ENCODE peak calls at places on chromosome X, in ten cellular contexts. G is CD4-positive, alpha-beta T cell; J is cardiac muscle cell; V is H9; E is H1; D is SK-N-SH; L is CD8-positive, alpha-beta T cell; Y is heart left ventricle; O is kidney; X is uterus. A is an unnamed sample.

GRCh38 chrX:1465261-1466231 is 12.8 kb upstream of the ASMTL start:
- DNase-seq in G (no peak), J (no peak), V (peak; percentile 28), E (no peak), D (no peak), L (no peak), Y (peak; percentile 14), O (peak; percentile 66), X (no peak), A (no peak)

GRCh38 chrX:83008415-83008814 is 499.7 kb upstream of the POU3F4 start:
- DNase-seq in G (no peak), J (no peak), V (no peak), E (no peak), D (no peak), L (no peak), Y (no peak), O (no peak), X (no peak), A (no peak)

GRCh38 chrX:21176927-21177571 is 197.2 kb upstream of the CNKSR2 start:
- DNase-seq in G (no peak), J (no peak), V (no peak), E (no peak), D (no peak), L (no peak), Y (no peak), O (no peak), X (no peak), A (no peak)

GRCh38 chrX:134631404-134632346 is 26.6 kb downstream of the PLAC1 start:
- DNase-seq in G (no peak), J (peak; percentile 86), V (no peak), E (no peak), D (no peak), L (no peak), Y (no peak), O (no peak), X (peak; percentile 70), A (no peak)

GRCh38 chrX:27890611-27891010 is 82.8 kb downstream of the MAGEB10 start:
- DNase-seq in G (no peak), J (peak; percentile 60), V (no peak), E (no peak), D (no peak), L (no peak), Y (no peak), O (no peak), X (no peak), A (peak; percentile 15)

GRCh38 chrX:34365482-34365881 is 233.4 kb upstream of the FAM47A start:
- DNase-seq in G (no peak), J (peak; percentile 54), V (no peak), E (no peak), D (no peak), L (no peak), Y (no peak), O (no peak), X (no peak), A (no peak)

GRCh38 chrX:6095469-6095868 is 133.2 kb downstream of the NLGN4X start:
- DNase-seq in G (no peak), J (no peak), V (peak; percentile 41), E (no peak), D (peak; percentile 7), L (no peak), Y (no peak), O (no peak), X (no peak), A (no peak)

GRCh38 chrX:16838202-16839066 is 31.7 kb downstream of the RBBP7 start:
- DNase-seq in G (no peak), J (peak; percentile 83), V (peak; percentile 52), E (no peak), D (no peak), L (no peak), Y (peak; percentile 34), O (no peak), X (no peak), A (no peak)

GRCh38 chrX:30920271-30920670 is 31.2 kb upstream of the TAB3 start:
- DNase-seq in G (no peak), J (no peak), V (no peak), E (no peak), D (no peak), L (no peak), Y (no peak), O (no peak), X (no peak), A (no peak)

GRCh38 chrX:46485897-46486296 is 59.3 kb downstream of the ZNF674 start:
- DNase-seq in G (peak; percentile 39), J (no peak), V (peak; percentile 67), E (no peak), D (no peak), L (no peak), Y (no peak), O (no peak), X (no peak), A (no peak)

GRCh38 chrX:13471269-13471668 is 98.1 kb upstream of the EGFL6 start:
- DNase-seq in G (no peak), J (no peak), V (peak; percentile 41), E (no peak), D (no peak), L (no peak), Y (no peak), O (no peak), X (no peak), A (no peak)

GRCh38 chrX:147498796-147499195 is 412.9 kb upstream of the FMR1 start:
- DNase-seq in G (no peak), J (no peak), V (no peak), E (no peak), D (no peak), L (no peak), Y (no peak), O (no peak), X (no peak), A (no peak)

GRCh38 chrX:150899191-150899757 is 806 bp upstream of the CD99L2 start:
- DNase-seq in G (peak; percentile 6), J (peak; percentile 19), V (peak; percentile 58), E (no peak), D (peak; percentile 37), L (no peak), Y (peak; percentile 21), O (peak; percentile 79), X (peak; percentile 22), A (no peak)

GRCh38 chrX:37847733-37848197 is 394 bp upstream of the DYNLT3 start:
- DNase-seq in G (no peak), J (no peak), V (no peak), E (no peak), D (no peak), L (no peak), Y (no peak), O (no peak), X (no peak), A (no peak)
- H3K27ac ChIP-seq in G (peak overlapping the region; percentile 83), J (no peak overlapping the region), V (no peak overlapping the region), E (no peak overlapping the region), D (peak overlapping the region; percentile 47), L (peak overlapping the region; percentile 93), Y (peak overlapping the region; percentile 63), O (peak overlapping the region; percentile 80), X (peak overlapping the region; percentile 84), A (peak overlapping the region; percentile 58)

DNA sequence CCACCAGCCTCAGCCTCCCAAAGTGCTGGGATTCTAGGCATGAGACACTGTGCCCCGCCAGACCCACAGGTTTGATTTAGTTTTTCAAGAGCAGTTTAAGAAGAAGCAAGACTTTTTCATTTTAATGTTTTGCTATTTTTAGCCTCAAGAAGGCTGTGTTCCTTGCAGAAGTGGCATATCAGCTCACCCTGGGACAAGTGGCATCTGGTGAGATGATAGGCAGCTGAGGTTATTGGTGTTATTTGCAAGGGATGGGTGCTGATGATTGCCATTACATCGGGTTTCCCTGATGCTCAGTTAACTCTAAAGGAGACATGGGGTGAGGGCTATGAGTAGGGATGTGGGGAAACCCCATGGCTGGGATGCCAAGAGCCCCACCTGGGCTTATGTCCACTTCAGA is 120.4 kb downstream of the MXRA5 start:
- DNase-seq in G (no peak), J (no peak), V (no peak), E (no peak), D (no peak), L (no peak), Y (no peak), O (no peak), X (no peak), A (no peak)
- H3K27ac ChIP-seq in G (no peak overlapping the region), J (no peak overlapping the region), V (no peak overlapping the region), E (no peak overlapping the region), D (no peak overlapping the region), L (no peak overlapping the region), Y (no peak overlapping the region), O (no peak overlapping the region), X (no peak overlapping the region), A (no peak overlapping the region)

DNA sequence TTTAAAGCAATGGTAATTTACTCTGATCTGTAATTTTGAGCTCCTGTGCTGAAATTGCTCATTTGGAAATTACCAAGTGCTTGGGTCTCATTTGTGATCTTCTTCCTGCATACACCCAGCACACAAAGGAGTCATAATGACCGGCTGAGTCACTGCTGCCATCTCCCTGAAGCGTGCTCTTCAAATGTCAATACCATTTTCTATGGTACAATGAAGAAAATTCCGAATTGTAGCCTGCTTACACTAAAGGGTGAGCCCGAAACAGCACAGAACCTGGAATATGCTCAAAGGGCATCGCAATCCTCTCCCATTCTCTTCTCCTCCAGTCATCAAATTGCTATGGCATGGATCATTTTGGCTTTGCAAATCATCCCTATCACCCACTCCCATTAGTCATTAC is 140.6 kb downstream of the GRIA3 start:
- DNase-seq in G (no peak), J (no peak), V (no peak), E (no peak), D (no peak), L (no peak), Y (no peak), O (no peak), X (no peak), A (no peak)
- H3K27ac ChIP-seq in G (no peak overlapping the region), J (no peak overlapping the region), V (no peak overlapping the region), E (no peak overlapping the region), D (no peak overlapping the region), L (no peak overlapping the region), Y (no peak overlapping the region), O (no peak overlapping the region), X (no peak overlapping the region), A (no peak overlapping the region)

DNA sequence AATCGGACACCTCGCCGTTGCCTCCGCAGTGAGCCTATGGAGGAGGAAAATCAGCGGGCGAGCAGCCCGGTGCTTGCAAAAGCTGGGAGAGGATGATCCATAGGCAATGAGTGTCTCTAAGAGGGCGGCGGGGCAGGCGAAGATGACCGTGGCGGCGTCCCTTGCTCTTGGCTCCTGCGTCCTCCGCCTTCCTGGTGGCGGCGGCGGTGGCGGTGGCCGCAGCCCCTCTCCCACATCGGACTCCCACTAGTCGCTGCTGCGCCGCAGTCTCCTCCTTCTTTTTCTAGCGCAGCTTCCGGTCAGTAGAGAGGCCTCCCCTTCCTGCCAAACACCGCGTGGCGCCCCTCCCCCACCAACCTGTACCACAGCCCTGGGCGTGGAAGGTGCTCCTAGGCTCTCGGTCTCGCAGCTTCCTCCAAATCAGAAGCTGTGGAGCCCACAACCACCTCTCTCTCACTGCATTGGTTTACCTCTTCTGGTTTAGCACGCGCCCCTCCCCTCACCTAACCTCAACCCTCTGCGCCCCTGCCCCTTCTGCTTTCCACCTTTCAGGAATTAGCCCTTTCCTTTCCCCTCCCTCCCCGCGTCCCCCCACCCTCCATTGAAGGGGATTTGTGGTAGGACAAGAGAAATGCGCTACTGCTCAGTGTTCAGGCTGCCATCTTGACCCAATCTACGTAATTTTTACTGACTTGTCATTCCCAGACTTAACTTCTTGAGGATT is at the start of gene SPIN3:
- DNase-seq in G (peak; percentile 42), J (peak; percentile 81), V (peak; percentile 92), E (peak; percentile 78), D (peak; percentile 80), L (no peak), Y (peak; percentile 77), O (peak; percentile 93), X (peak; percentile 75), A (no peak)
- H3K27ac ChIP-seq in G (peak within 1 kb of the TSS; percentile 25), J (peak within 1 kb of the TSS; percentile 84), V (no peak within 1 kb of the TSS), E (peak within 1 kb of the TSS; percentile 87), D (no peak within 1 kb of the TSS), L (peak within 1 kb of the TSS; percentile 42), Y (peak within 1 kb of the TSS; percentile 29), O (peak within 1 kb of the TSS; percentile 65), X (peak within 1 kb of the TSS; percentile 62), A (no peak within 1 kb of the TSS)